ENCODE peak calls at places on chromosomes 2 and 18, in five cellular contexts. H, I, L, W and V are unnamed samples.

GRCh38 chr2:227462972-227463931 is 8.7 kb upstream of the AGFG1 start:
- DNase-seq in L (no peak), W (no peak), H (no peak), I (no peak), V (no peak)

GRCh38 chr2:40511661-40512213 is 59.8 kb upstream of the SLC8A1 start:
- DNase-seq in L (no peak), I (no peak), W (no peak), H (no peak), V (no peak)

GRCh38 chr2:74703373-74703772 is 49.3 kb downstream of the SEMA4F start:
- DNase-seq in I (no peak), L (no peak), W (no peak), H (no peak), V (no peak)

GRCh38 chr2:63424329-63425078 is 163.8 kb downstream of the WDPCP start:
- DNase-seq in W (peak; percentile 56), H (no peak), I (no peak), L (peak; percentile 38), V (peak; percentile 19)

GRCh38 chr2:150060341-150060740 is 427.1 kb downstream of the RND3 start:
- DNase-seq in L (no peak), I (no peak), H (no peak), W (no peak), V (no peak)

GRCh38 chr2:84886791-84887190 is 5.9 kb upstream of the TRABD2A start:
- DNase-seq in I (no peak), W (no peak), H (no peak), L (no peak), V (no peak)

GRCh38 chr2:104847821-104848160 is 6.1 kb upstream of the POU3F3 start:
- DNase-seq in I (no peak), W (no peak), H (no peak), L (no peak), V (no peak)

GRCh38 chr18:29596959-29597358 is 1420.0 kb upstream of the CDH2 start:
- DNase-seq in L (no peak), W (no peak), I (no peak), H (no peak), V (no peak)

GRCh38 chr2:137947714-137948336 is 16.4 kb upstream of the HNMT start:
- DNase-seq in W (peak; percentile 59), I (peak; percentile 6), L (no peak), H (peak; percentile 71), V (peak; percentile 55)

GRCh38 chr2:5592906-5593305 is 99.3 kb upstream of the SOX11 start:
- DNase-seq in W (no peak), I (no peak), H (no peak), L (no peak), V (peak; percentile 32)

GRCh38 chr2:121828281-121828731 is 72.9 kb downstream of the TSN start:
- DNase-seq in L (no peak), W (no peak), H (no peak), I (no peak), V (no peak)

GRCh38 chr2:215707608-215708007 is 271.7 kb upstream of the FN1 start:
- DNase-seq in H (no peak), I (no peak), W (no peak), L (no peak), V (no peak)

GRCh38 chr18:32469691-32470131 is 971 bp downstream of the GAREM1 start:
- DNase-seq in W (no peak), H (no peak), I (no peak), L (no peak), V (no peak)

GRCh38 chr2:107712857-107713256 is 113.8 kb upstream of the RGPD4 start:
- DNase-seq in I (no peak), L (no peak), W (no peak), H (no peak), V (no peak)

GRCh38 chr18:51195086-51195601 is 2.3 kb downstream of the MEX3C start:
- DNase-seq in W (no peak), H (no peak), I (no peak), L (no peak), V (no peak)

GRCh38 chr2:67625671-67626070 is 228.5 kb downstream of the ETAA1 start:
- DNase-seq in W (no peak), L (no peak), H (no peak), I (no peak), V (peak; percentile 82)

GRCh38 chr18:57241869-57242268 is 95.0 kb downstream of the BOD1L2 start:
- DNase-seq in I (no peak), W (no peak), L (no peak), H (no peak), V (no peak)

GRCh38 chr2:85062565-85062964 is 70.6 kb upstream of the TCF7L1 start:
- DNase-seq in L (no peak), W (no peak), H (no peak), I (no peak), V (no peak)

GRCh38 chr2:201795608-201796477 is 10.5 kb upstream of the CDK15 start:
- DNase-seq in W (peak; percentile 35), L (no peak), I (no peak), H (no peak), V (peak; percentile 54)

GRCh38 chr2:217563081-217563480 is 439.7 kb downstream of the TNS1 start:
- DNase-seq in I (no peak), H (no peak), W (no peak), L (no peak), V (no peak)

GRCh38 chr2:200278694-200279316 is 27.7 kb upstream of the SPATS2L start:
- DNase-seq in W (no peak), L (no peak), I (no peak), H (no peak), V (no peak)

GRCh38 chr18:59733411-59733810 is 36.2 kb upstream of the CCBE1 start:
- DNase-seq in W (no peak), L (no peak), I (no peak), H (no peak), V (no peak)

GRCh38 chr2:96485751-96486643 is 19.2 kb downstream of the NEURL3 start:
- DNase-seq in L (peak; percentile 78), W (no peak), I (peak; percentile 56), H (peak; percentile 59), V (peak; percentile 80)

GRCh38 chr2:67879586-67880290 is 183.1 kb downstream of the C1D start:
- DNase-seq in I (no peak), H (no peak), L (no peak), W (no peak), V (peak; percentile 45)

GRCh38 chr2:86703704-86704370 is 16.3 kb upstream of the RMND5A start:
- DNase-seq in H (peak; percentile 39), L (no peak), W (peak; percentile 83), I (no peak), V (peak; percentile 48)

GRCh38 chr2:157244691-157245090 is 12.8 kb upstream of the GALNT5 start:
- DNase-seq in L (no peak), H (no peak), I (no peak), W (no peak), V (no peak)

GRCh38 chr18:55141318-55141717 is 182.1 kb upstream of the CCDC68 start:
- DNase-seq in L (no peak), H (no peak), W (no peak), I (no peak), V (no peak)

GRCh38 chr2:47520302-47520630 is 117.3 kb downstream of the MSH2 start:
- DNase-seq in L (no peak), H (no peak), W (no peak), I (no peak), V (no peak)

GRCh38 chr2:47519604-47520301 is 116.8 kb downstream of the MSH2 start:
- DNase-seq in I (no peak), W (no peak), H (no peak), L (no peak), V (no peak)

GRCh38 chr2:47519147-47519537 is 116.2 kb downstream of the MSH2 start:
- DNase-seq in I (no peak), H (no peak), L (no peak), W (no peak), V (no peak)

GRCh38 chr2:47516496-47517104 is 113.6 kb downstream of the MSH2 start:
- DNase-seq in I (no peak), L (no peak), W (no peak), H (no peak), V (no peak)

DNA sequence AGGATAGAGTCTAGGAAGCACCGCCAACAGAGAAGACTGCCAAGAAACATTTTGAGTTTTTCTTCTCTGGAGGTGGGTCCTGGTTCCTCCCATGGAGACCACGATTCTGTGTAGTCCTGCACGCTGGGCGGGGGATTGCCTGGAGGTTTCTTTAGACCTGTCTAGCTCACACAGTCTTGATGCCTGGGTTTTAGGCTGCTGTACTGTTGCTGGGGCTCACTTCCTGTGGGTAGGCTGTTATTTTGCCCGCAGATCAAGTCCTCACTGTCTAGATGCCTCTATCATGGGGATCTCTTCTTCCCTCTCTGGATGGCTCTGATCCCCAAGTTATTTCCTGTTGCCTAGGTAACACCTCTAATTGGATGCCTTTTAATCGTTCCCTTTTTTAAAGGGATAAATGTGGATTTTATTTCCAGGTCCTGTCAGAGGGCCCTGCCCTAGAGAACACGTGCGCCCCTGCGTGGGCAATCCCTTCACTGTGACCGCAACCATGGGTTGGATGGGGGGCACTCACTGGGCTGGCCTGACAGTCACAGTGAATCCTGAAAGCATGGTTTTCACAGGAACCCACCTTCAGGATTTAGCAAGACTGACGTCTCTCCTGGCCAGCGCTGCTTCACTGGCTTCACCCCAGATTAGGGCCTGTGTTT is 115.7 kb downstream of the MSH2 start:
- DNase-seq in I (no peak), H (no peak), L (no peak), W (no peak), V (no peak)
- H3K4me1 ChIP-seq in I (peaks cover 6% of the 10 kb centered on the region), H (peaks cover 12% of the 10 kb centered on the region), L (peaks cover 18% of the 10 kb centered on the region), W (no peaks in the 10 kb centered on the region), V (peaks cover 10% of the 10 kb centered on the region)

GRCh38 chr2:135456835-135457234 is 74.2 kb downstream of the ZRANB3 start:
- DNase-seq in L (no peak), I (no peak), W (no peak), H (no peak), V (no peak)

GRCh38 chr2:135451966-135452365 is 79.1 kb downstream of the ZRANB3 start:
- DNase-seq in I (no peak), H (no peak), L (no peak), W (no peak), V (no peak)

GRCh38 chr2:135454608-135455007 is 76.4 kb downstream of the ZRANB3 start:
- DNase-seq in H (no peak), I (no peak), W (no peak), L (no peak), V (no peak)

GRCh38 chr2:135457279-135457678 is 73.7 kb downstream of the ZRANB3 start:
- DNase-seq in W (no peak), I (no peak), L (no peak), H (no peak), V (no peak)

DNA sequence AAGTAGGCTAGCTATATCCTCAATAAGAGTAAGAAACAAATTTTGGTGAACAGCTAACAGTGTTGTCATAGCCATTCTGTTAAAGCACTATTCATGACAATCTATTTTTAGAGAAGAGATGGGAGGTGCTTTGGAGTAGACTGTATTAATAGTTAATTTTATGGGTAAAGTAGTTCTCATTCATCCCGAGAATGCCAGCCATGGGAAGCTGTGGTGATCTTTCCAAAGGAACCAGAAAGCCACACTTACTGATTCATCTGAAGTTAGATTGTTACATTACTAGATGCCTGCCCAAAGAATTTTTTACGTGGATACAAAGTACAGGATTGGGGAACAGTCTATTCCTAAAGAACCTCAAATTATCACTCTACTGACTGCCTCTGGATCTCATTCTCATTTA is 74.6 kb downstream of the ZRANB3 start:
- DNase-seq in I (no peak), W (no peak), H (no peak), L (no peak), V (no peak)
- H3K9me3 ChIP-seq in I (no peaks in the 10 kb centered on the region), W (no peaks in the 10 kb centered on the region), H (peaks cover 42% of the 10 kb centered on the region), L (peaks cover 11% of the 10 kb centered on the region), V (peaks cover 3% of the 10 kb centered on the region)

GRCh38 chr2:64609229-64609994 is 44.3 kb downstream of the SERTAD2 start:
- DNase-seq in W (no peak), L (peak; percentile 76), I (peak; percentile 53), H (peak; percentile 71), V (no peak)
- H3K4me3 ChIP-seq in W (no peak overlapping the region), L (peak overlapping the region; percentile 61), I (peak overlapping the region; percentile 64), H (peak overlapping the region; percentile 77), V (no peak overlapping the region)

GRCh38 chr2:219437690-219438089 is 3.0 kb downstream of the SPEG start:
- DNase-seq in W (no peak), H (no peak), L (no peak), I (no peak), V (no peak)
- H3K4me1 ChIP-seq in W (peaks cover 28% of the 10 kb centered on the region), H (peaks cover 55% of the 10 kb centered on the region), L (peaks cover 7% of the 10 kb centered on the region), I (peaks cover 11% of the 10 kb centered on the region), V (peaks cover 8% of the 10 kb centered on the region)